ENCODE peak calls at places on chromosomes 16 and 17, in seven cellular contexts. M, L, H, K, A, P and T are unnamed samples.

GRCh38 chr16:78340590-78340989 is 241.1 kb downstream of the WWOX start:
- DNase-seq in M (no peak), P (no peak), L (no peak), A (no peak), K (no peak), H (no peak), T (no peak)

GRCh38 chr17:7577327-7578199 is 1.9 kb upstream of the CD68 start:
- DNase-seq in P (no peak), A (no peak), H (no peak), M (peak; percentile 5), K (no peak), L (no peak), T (peak; percentile 19)

GRCh38 chr17:67160791-67161190 is 84.2 kb downstream of the HELZ start:
- DNase-seq in M (no peak), H (no peak), K (no peak), P (no peak), L (no peak), A (no peak), T (no peak)

GRCh38 chr16:4347010-4347409 is 4.1 kb downstream of the PAM16 start:
- DNase-seq in P (no peak), M (no peak), H (no peak), A (no peak), L (no peak), K (no peak), T (no peak)

GRCh38 chr16:78684655-78685400 is 585.4 kb downstream of the WWOX start:
- DNase-seq in L (no peak), M (peak; percentile 35), H (no peak), K (no peak), P (no peak), A (peak; percentile 70), T (peak; percentile 66)

GRCh38 chr17:19938736-19939135 is 38.9 kb downstream of the AKAP10 start:
- DNase-seq in L (no peak), P (no peak), A (no peak), H (no peak), M (no peak), K (no peak), T (no peak)

GRCh38 chr17:80361495-80362220 is 53.3 kb upstream of the ENDOV start:
- DNase-seq in M (no peak), L (peak; percentile 33), A (no peak), H (peak; percentile 70), K (no peak), P (no peak), T (peak; percentile 7)

GRCh38 chr17:49260922-49261291 is 30.3 kb upstream of the PHOSPHO1 start:
- DNase-seq in P (no peak), H (no peak), M (no peak), L (no peak), K (no peak), A (no peak), T (no peak)

GRCh38 chr17:40516581-40517285 is 15.3 kb upstream of the TNS4 start:
- DNase-seq in L (peak; percentile 63), K (no peak), A (no peak), H (no peak), P (no peak), M (no peak), T (no peak)

GRCh38 chr16:79325211-79325610 is 275.3 kb downstream of the MAF start:
- DNase-seq in K (no peak), P (no peak), H (no peak), A (no peak), M (no peak), L (no peak), T (no peak)

GRCh38 chr16:17291289-17291688 is 179.5 kb downstream of the XYLT1 start:
- DNase-seq in A (no peak), M (no peak), H (no peak), K (no peak), L (no peak), P (no peak), T (no peak)

GRCh38 chr16:74667215-74667765 is 613 bp upstream of the RFWD3 start:
- DNase-seq in L (peak; percentile 69), A (peak; percentile 30), H (peak; percentile 79), P (no peak), M (peak; percentile 55), K (no peak), T (peak; percentile 66)

GRCh38 chr16:66335704-66336329 is 30.7 kb upstream of the CDH5 start:
- DNase-seq in P (no peak), L (no peak), K (no peak), H (no peak), M (peak; percentile 44), A (peak; percentile 73), T (peak; percentile 69)

GRCh38 chr16:63945805-63946204 is 1176.1 kb downstream of the CDH11 start:
- DNase-seq in A (no peak), L (no peak), M (no peak), K (no peak), H (no peak), P (no peak), T (peak; percentile 1)

GRCh38 chr17:35259001-35259400 is 16.1 kb downstream of the SLFN5 start:
- DNase-seq in A (no peak), M (no peak), H (no peak), K (no peak), P (no peak), L (no peak), T (no peak)

GRCh38 chr16:2748757-2749455 is 3.5 kb upstream of the SRRM2 start:
- DNase-seq in H (no peak), M (no peak), P (no peak), L (no peak), A (no peak), K (no peak), T (no peak)

GRCh38 chr17:42312285-42313130 is 24.2 kb downstream of the STAT5A start:
- DNase-seq in P (no peak), A (peak; percentile 73), H (peak; percentile 95), K (peak; percentile 92), M (peak; percentile 93), L (no peak), T (peak; percentile 95)

GRCh38 chr16:78528265-78528664 is 428.8 kb downstream of the WWOX start:
- DNase-seq in M (no peak), P (no peak), L (no peak), A (no peak), H (no peak), K (no peak), T (no peak)

GRCh38 chr17:81923302-81924260 is 4.0 kb downstream of the MAFG start:
- DNase-seq in L (no peak), P (no peak), M (peak; percentile 93), H (peak; percentile 87), A (peak; percentile 87), K (peak; percentile 86), T (peak; percentile 78)

GRCh38 chr16:49857423-49858181 is 1.7 kb upstream of the ZNF423 start:
- DNase-seq in K (peak; percentile 79), A (peak; percentile 46), L (peak; percentile 75), H (peak; percentile 85), M (peak; percentile 85), P (no peak), T (peak; percentile 73)

GRCh38 chr16:35391328-35391727 is 1931.9 kb downstream of the TP53TG3F start:
- DNase-seq in A (peak; percentile 19), H (peak; percentile 13), P (no peak), L (peak; percentile 58), K (no peak), M (no peak), T (peak; percentile 10)

DNA sequence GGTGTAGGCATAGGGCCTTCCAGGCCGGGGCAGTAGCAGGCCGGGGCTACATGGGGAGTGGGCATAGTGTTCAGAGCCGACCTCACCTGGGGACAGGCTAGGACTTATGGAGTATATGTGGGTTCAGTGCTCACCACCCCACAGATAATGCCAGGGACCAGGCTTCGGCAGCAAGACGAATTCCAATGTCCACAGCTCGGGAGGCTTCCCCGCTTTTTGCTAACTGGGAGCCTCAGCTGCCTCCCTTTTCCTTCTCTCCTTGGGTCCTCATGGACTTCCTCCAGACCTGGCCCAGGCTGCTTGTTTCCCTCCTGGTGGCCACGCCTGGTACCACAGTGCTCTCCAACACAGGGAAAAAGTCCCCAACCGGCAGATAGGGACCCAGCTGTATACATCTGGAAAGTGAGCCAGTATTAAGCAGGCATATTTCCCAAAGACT is 20.1 kb upstream of the SLC46A1 start:
- DNase-seq in H (peak; percentile 54), L (peak; percentile 69), K (no peak), M (no peak), P (no peak), A (no peak), T (no peak)
- TF ChIP-seq CTCF in H (peak; percentile 57), L (peak; percentile 67), K (no peak), M (peak; percentile 6), P (peak; percentile 26), A (peak; percentile 51), T (peak; percentile 21)

DNA sequence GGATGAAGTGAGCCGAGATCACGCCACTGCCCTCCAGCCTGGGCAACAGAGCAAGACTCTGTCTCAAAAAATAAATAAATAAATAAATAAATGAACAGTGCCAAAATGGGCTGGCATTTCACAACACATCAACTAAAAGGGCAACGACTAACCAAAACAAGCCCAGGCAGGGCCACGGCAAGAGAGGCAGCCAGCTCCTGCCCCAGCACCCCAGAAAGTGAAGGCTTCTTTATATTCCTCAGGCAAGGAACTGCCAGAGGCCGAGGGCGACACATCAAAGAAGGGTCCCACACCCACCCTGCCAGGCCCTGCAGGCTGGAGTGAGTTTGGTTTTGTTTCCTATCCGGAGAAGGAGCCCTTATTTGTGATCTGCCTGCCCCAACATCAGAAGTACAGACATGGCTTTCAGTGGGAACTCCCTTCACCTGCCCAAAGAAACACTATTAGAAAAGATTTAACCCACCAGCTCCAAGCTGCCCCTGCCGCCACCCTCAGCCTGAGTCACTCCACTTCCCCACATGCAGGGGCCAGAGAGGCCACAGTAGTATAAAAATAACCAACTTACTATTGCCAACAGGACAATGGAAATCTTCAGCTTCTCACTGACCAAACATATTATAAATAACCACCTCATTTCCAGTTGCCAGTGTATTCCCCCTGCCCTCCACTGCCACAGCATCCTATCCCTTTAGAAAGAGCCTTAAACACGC is 8.0 kb downstream of the FBXO31 start:
- DNase-seq in H (peak; percentile 1), P (no peak), L (no peak), A (peak; percentile 54), M (no peak), K (peak; percentile 47), T (peak; percentile 34)
- H3K4me3 ChIP-seq in H (no peak overlapping the region), P (no peak overlapping the region), L (no peak overlapping the region), A (no peak overlapping the region), M (no peak overlapping the region), K (peak overlapping the region; percentile 19), T (no peak overlapping the region)

DNA sequence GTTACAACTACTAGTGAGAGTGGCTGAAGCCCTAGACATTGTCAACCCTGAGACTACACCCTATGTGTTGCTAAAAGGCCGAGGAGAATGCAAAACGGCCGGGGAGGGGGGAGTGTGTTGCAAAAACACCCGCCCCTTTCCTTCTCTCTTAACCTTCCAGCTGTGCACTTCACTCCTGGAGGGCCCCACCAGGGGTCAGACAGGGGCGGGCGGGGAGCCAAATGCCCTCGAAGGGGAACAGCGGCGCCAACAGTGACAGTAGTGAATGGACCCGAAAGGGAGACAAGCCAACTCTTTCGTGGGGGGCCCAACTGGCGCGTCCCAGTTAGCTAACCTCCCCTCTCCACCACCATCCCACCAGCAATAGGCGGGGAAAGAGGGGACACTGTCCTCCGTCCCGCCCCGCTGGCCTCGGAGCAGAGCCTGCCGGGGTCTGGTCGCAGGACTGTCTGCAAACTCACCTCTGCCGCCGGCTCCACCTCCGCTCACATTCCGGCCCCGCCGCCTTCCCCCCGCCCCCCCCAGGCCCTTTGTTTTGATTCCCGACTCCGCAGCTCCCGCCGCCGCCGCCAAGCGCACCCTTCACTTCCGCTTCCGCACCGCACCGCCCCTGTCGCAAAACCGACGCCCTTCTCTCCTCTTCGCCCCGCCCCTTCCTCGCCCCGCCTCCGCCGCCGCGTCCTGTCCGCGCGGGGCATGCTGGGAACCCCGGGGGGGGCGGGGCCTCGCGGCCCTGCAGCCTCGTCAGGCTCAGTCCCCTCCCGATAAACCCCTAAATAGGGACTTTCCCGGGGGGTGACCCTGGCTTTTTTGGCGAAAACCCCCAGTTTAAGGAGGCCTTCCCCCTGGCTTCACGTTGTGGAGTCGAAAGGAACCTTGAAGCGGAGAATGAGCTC is at the start of gene MARF1:
- DNase-seq in H (peak; percentile 98), L (peak; percentile 97), K (peak; percentile 99), A (peak; percentile 88), P (no peak), M (peak; percentile 98), T (peak; percentile 99)
- TF ChIP-seq CTCF in H (peak; percentile 50), L (peak; percentile 62), K (peak; percentile 25), A (peak; percentile 52), P (peak; percentile 22), M (peak; percentile 43), T (peak; percentile 15)

GRCh38 chr17:57876023-57876865 is 26.4 kb upstream of the MRPS23 start:
- DNase-seq in A (no peak), P (no peak), L (no peak), H (no peak), M (no peak), K (no peak), T (no peak)
- H3K4me3 ChIP-seq in A (no peak overlapping the region), P (no peak overlapping the region), L (no peak overlapping the region), H (no peak overlapping the region), M (no peak overlapping the region), K (no peak overlapping the region), T (no peak overlapping the region)